ENCODE peak calls at places on chromosome 11, in eight cellular contexts. One of them, this sample, is unnamed.
A peak's percentile ranks its signal among the peaks of the same experiment; 100 is the strongest.

GRCh38 chr11:47187723-47188122 is 1.5 kb upstream of the PACSIN3 start:
- DNase-seq in activated naive CD4-positive, alpha-beta T cell: no peak
- DNase-seq in fibroblast of mammary gland: no peak
- DNase-seq in T follicular helper cell: no peak
- DNase-seq in NCI-H2081: no peak
- DNase-seq in GM19239: no peak
- DNase-seq in CD8-positive, alpha-beta T cell: no peak
- DNase-seq in osteocyte: no peak
- DNase-seq in this sample: no peak

GRCh38 chr11:118212781-118213565 is 11.8 kb downstream of the JAML start:
- DNase-seq in fibroblast of mammary gland: no peak
- DNase-seq in NCI-H2081: no peak
- DNase-seq in GM19239: no peak
- DNase-seq in osteocyte: no peak
- DNase-seq in T follicular helper cell: no peak
- DNase-seq in activated naive CD4-positive, alpha-beta T cell: no peak
- DNase-seq in CD8-positive, alpha-beta T cell: no peak
- DNase-seq in this sample: no peak

GRCh38 chr11:10456519-10456918 is 1.5 kb downstream of the AMPD3 start:
- DNase-seq in T follicular helper cell: no peak
- DNase-seq in activated naive CD4-positive, alpha-beta T cell: no peak
- DNase-seq in CD8-positive, alpha-beta T cell: peak; percentile 52
- DNase-seq in osteocyte: no peak
- DNase-seq in fibroblast of mammary gland: no peak
- DNase-seq in NCI-H2081: no peak
- DNase-seq in GM19239: no peak
- DNase-seq in this sample: no peak

GRCh38 chr11:115709297-115709696 is 205.1 kb upstream of the CADM1 start:
- DNase-seq in T follicular helper cell: no peak
- DNase-seq in CD8-positive, alpha-beta T cell: no peak
- DNase-seq in GM19239: no peak
- DNase-seq in NCI-H2081: no peak
- DNase-seq in fibroblast of mammary gland: no peak
- DNase-seq in activated naive CD4-positive, alpha-beta T cell: no peak
- DNase-seq in osteocyte: no peak
- DNase-seq in this sample: no peak

GRCh38 chr11:66981976-66982578 is 7.0 kb downstream of the C11orf86 start:
- DNase-seq in CD8-positive, alpha-beta T cell: no peak
- DNase-seq in fibroblast of mammary gland: peak; percentile 93
- DNase-seq in osteocyte: peak; percentile 91
- DNase-seq in NCI-H2081: peak; percentile 74
- DNase-seq in GM19239: no peak
- DNase-seq in T follicular helper cell: no peak
- DNase-seq in activated naive CD4-positive, alpha-beta T cell: no peak
- DNase-seq in this sample: no peak

GRCh38 chr11:117703209-117703608 is 93.8 kb downstream of the DSCAML1 start:
- DNase-seq in GM19239: no peak
- DNase-seq in activated naive CD4-positive, alpha-beta T cell: no peak
- DNase-seq in T follicular helper cell: no peak
- DNase-seq in fibroblast of mammary gland: no peak
- DNase-seq in NCI-H2081: peak; percentile 45
- DNase-seq in osteocyte: no peak
- DNase-seq in CD8-positive, alpha-beta T cell: no peak
- DNase-seq in this sample: no peak

GRCh38 chr11:45659818-45660160 is 5.6 kb downstream of the CHST1 start:
- DNase-seq in CD8-positive, alpha-beta T cell: no peak
- DNase-seq in activated naive CD4-positive, alpha-beta T cell: no peak
- DNase-seq in fibroblast of mammary gland: no peak
- DNase-seq in T follicular helper cell: no peak
- DNase-seq in NCI-H2081: no peak
- DNase-seq in osteocyte: no peak
- DNase-seq in GM19239: no peak
- DNase-seq in this sample: no peak

GRCh38 chr11:839875-840617 is 2.3 kb downstream of the POLR2L start:
- DNase-seq in activated naive CD4-positive, alpha-beta T cell: no peak
- DNase-seq in T follicular helper cell: no peak
- DNase-seq in osteocyte: no peak
- DNase-seq in fibroblast of mammary gland: no peak
- DNase-seq in GM19239: no peak
- DNase-seq in CD8-positive, alpha-beta T cell: no peak
- DNase-seq in NCI-H2081: no peak
- DNase-seq in this sample: no peak

GRCh38 chr11:17887779-17888178 is 125.1 kb downstream of the SERGEF start:
- DNase-seq in CD8-positive, alpha-beta T cell: no peak
- DNase-seq in GM19239: no peak
- DNase-seq in T follicular helper cell: no peak
- DNase-seq in activated naive CD4-positive, alpha-beta T cell: no peak
- DNase-seq in NCI-H2081: no peak
- DNase-seq in osteocyte: no peak
- DNase-seq in fibroblast of mammary gland: no peak
- DNase-seq in this sample: no peak

GRCh38 chr11:120121336-120121735 is 16.6 kb downstream of the TRIM29 start:
- DNase-seq in NCI-H2081: no peak
- DNase-seq in fibroblast of mammary gland: no peak
- DNase-seq in GM19239: no peak
- DNase-seq in CD8-positive, alpha-beta T cell: no peak
- DNase-seq in activated naive CD4-positive, alpha-beta T cell: no peak
- DNase-seq in T follicular helper cell: no peak
- DNase-seq in osteocyte: no peak
- DNase-seq in this sample: no peak

This sample was measured in activated CD4-positive, alpha-beta T cell treated with anti-CD3 and anti-CD28 coated beads, Interleukin-2, amount 50 U/mL, for 24 hours.